ENCODE peak calls at places on chromosomes 12 and 14, in seven cellular contexts. One of them, this sample, is unnamed.

GRCh38 chr14:36271939-36272907 is 48.2 kb downstream of the MBIP start:
- DNase-seq in body of pancreas: no peak
- DNase-seq in amniotic stem cell: no peak
- DNase-seq in coronary artery: no peak
- DNase-seq in T-helper 2 cell: no peak
- DNase-seq in AG04449: no peak
- DNase-seq in kidney: no peak
- DNase-seq in this sample: no peak

GRCh38 chr12:57008113-57008687 is 1.9 kb upstream of the ZBTB39 start:
- DNase-seq in body of pancreas: no peak
- DNase-seq in amniotic stem cell: peak; percentile 22
- DNase-seq in coronary artery: no peak
- DNase-seq in T-helper 2 cell: no peak
- DNase-seq in AG04449: no peak
- DNase-seq in kidney: no peak
- DNase-seq in this sample: no peak

GRCh38 chr14:76551906-76552305 is 176.0 kb downstream of the ESRRB start:
- DNase-seq in body of pancreas: no peak
- DNase-seq in amniotic stem cell: no peak
- DNase-seq in coronary artery: no peak
- DNase-seq in T-helper 2 cell: no peak
- DNase-seq in AG04449: no peak
- DNase-seq in kidney: no peak
- DNase-seq in this sample: no peak

GRCh38 chr12:32034045-32034444 is 72.6 kb upstream of the BICD1 start:
- DNase-seq in body of pancreas: no peak
- DNase-seq in amniotic stem cell: no peak
- DNase-seq in coronary artery: no peak
- DNase-seq in T-helper 2 cell: no peak
- DNase-seq in AG04449: no peak
- DNase-seq in kidney: no peak
- DNase-seq in this sample: no peak

GRCh38 chr12:52442600-52443061 is 8.5 kb upstream of the KRT75 start:
- DNase-seq in body of pancreas: peak; percentile 48
- DNase-seq in amniotic stem cell: no peak
- DNase-seq in coronary artery: no peak
- DNase-seq in T-helper 2 cell: no peak
- DNase-seq in AG04449: peak; percentile 70
- DNase-seq in kidney: no peak
- DNase-seq in this sample: no peak

GRCh38 chr14:100839573-100840175 is 13.8 kb downstream of the MEG3 start:
- DNase-seq in body of pancreas: no peak
- DNase-seq in amniotic stem cell: no peak
- DNase-seq in coronary artery: no peak
- DNase-seq in T-helper 2 cell: no peak
- DNase-seq in AG04449: no peak
- DNase-seq in kidney: peak; percentile 59
- DNase-seq in this sample: no peak

GRCh38 chr12:82015623-82016347 is 256.6 kb upstream of the PPFIA2 start:
- DNase-seq in body of pancreas: no peak
- DNase-seq in amniotic stem cell: no peak
- DNase-seq in coronary artery: no peak
- DNase-seq in T-helper 2 cell: no peak
- DNase-seq in AG04449: no peak
- DNase-seq in kidney: no peak
- DNase-seq in this sample: no peak

GRCh38 chr12:15689751-15690191 is 99.4 kb downstream of the EPS8 start:
- DNase-seq in body of pancreas: no peak
- DNase-seq in amniotic stem cell: no peak
- DNase-seq in coronary artery: no peak
- DNase-seq in T-helper 2 cell: no peak
- DNase-seq in AG04449: no peak
- DNase-seq in kidney: no peak
- DNase-seq in this sample: no peak

GRCh38 chr14:93017341-93017797 is 94.4 kb downstream of the CHGA start:
- DNase-seq in body of pancreas: peak; percentile 72
- DNase-seq in amniotic stem cell: no peak
- DNase-seq in coronary artery: no peak
- DNase-seq in T-helper 2 cell: no peak
- DNase-seq in AG04449: no peak
- DNase-seq in kidney: no peak
- DNase-seq in this sample: no peak

GRCh38 chr12:12899530-12900380 is 8.4 kb downstream of the GPRC5A start:
- DNase-seq in body of pancreas: no peak
- DNase-seq in amniotic stem cell: peak; percentile 68
- DNase-seq in coronary artery: no peak
- DNase-seq in T-helper 2 cell: peak; percentile 8
- DNase-seq in AG04449: peak; percentile 86
- DNase-seq in kidney: no peak
- DNase-seq in this sample: no peak

GRCh38 chr14:105022276-105022670 is 1.4 kb upstream of the CDCA4 start:
- DNase-seq in body of pancreas: no peak
- DNase-seq in amniotic stem cell: no peak
- DNase-seq in coronary artery: no peak
- DNase-seq in T-helper 2 cell: no peak
- DNase-seq in AG04449: no peak
- DNase-seq in kidney: no peak
- DNase-seq in this sample: no peak

GRCh38 chr14:42965512-42965911 is 1358.8 kb downstream of the LRFN5 start:
- DNase-seq in body of pancreas: no peak
- DNase-seq in amniotic stem cell: no peak
- DNase-seq in coronary artery: no peak
- DNase-seq in T-helper 2 cell: no peak
- DNase-seq in AG04449: no peak
- DNase-seq in kidney: no peak
- DNase-seq in this sample: no peak

GRCh38 chr12:131755305-131756113 is 44.6 kb downstream of the SFSWAP start:
- DNase-seq in body of pancreas: no peak
- DNase-seq in amniotic stem cell: no peak
- DNase-seq in coronary artery: no peak
- DNase-seq in T-helper 2 cell: no peak
- DNase-seq in AG04449: no peak
- DNase-seq in kidney: no peak
- DNase-seq in this sample: no peak

GRCh38 chr14:68616255-68616902 is 176.5 kb downstream of the ZFP36L1 start:
- DNase-seq in body of pancreas: no peak
- DNase-seq in amniotic stem cell: no peak
- DNase-seq in coronary artery: no peak
- DNase-seq in T-helper 2 cell: no peak
- DNase-seq in AG04449: no peak
- DNase-seq in kidney: no peak
- DNase-seq in this sample: no peak

GRCh38 chr14:76937181-76938091 is 91.1 kb downstream of the IRF2BPL start:
- DNase-seq in body of pancreas: peak; percentile 39
- DNase-seq in amniotic stem cell: peak; percentile 61
- DNase-seq in coronary artery: peak; percentile 88
- DNase-seq in T-helper 2 cell: no peak
- DNase-seq in AG04449: no peak
- DNase-seq in kidney: no peak
- DNase-seq in this sample: no peak

GRCh38 chr12:109767456-109767855 is 53.8 kb downstream of the FAM222A start:
- DNase-seq in body of pancreas: no peak
- DNase-seq in amniotic stem cell: no peak
- DNase-seq in coronary artery: peak; percentile 21
- DNase-seq in T-helper 2 cell: no peak
- DNase-seq in AG04449: no peak
- DNase-seq in kidney: no peak
- DNase-seq in this sample: no peak

GRCh38 chr12:74317078-74317581 is 220.5 kb upstream of the ATXN7L3B start:
- DNase-seq in body of pancreas: peak; percentile 18
- DNase-seq in amniotic stem cell: no peak
- DNase-seq in coronary artery: no peak
- DNase-seq in T-helper 2 cell: no peak
- DNase-seq in AG04449: no peak
- DNase-seq in kidney: no peak
- DNase-seq in this sample: no peak

GRCh38 chr14:54776361-54777001 is 126.1 kb downstream of the GCH1 start:
- DNase-seq in body of pancreas: no peak
- DNase-seq in amniotic stem cell: peak; percentile 65
- DNase-seq in coronary artery: peak; percentile 77
- DNase-seq in T-helper 2 cell: peak; percentile 72
- DNase-seq in AG04449: no peak
- DNase-seq in kidney: peak; percentile 62
- DNase-seq in this sample: peak; percentile 5

GRCh38 chr12:66013224-66013623 is 117.3 kb downstream of the LLPH start:
- DNase-seq in body of pancreas: no peak
- DNase-seq in amniotic stem cell: no peak
- DNase-seq in coronary artery: no peak
- DNase-seq in T-helper 2 cell: no peak
- DNase-seq in AG04449: no peak
- DNase-seq in kidney: no peak
- DNase-seq in this sample: no peak

GRCh38 chr14:44788612-44789011 is 173.1 kb downstream of the KLHL28 start:
- DNase-seq in body of pancreas: no peak
- DNase-seq in amniotic stem cell: no peak
- DNase-seq in coronary artery: no peak
- DNase-seq in T-helper 2 cell: no peak
- DNase-seq in AG04449: no peak
- DNase-seq in kidney: no peak
- DNase-seq in this sample: no peak

GRCh38 chr14:57179273-57179672 is 89.4 kb downstream of the EXOC5 start:
- DNase-seq in body of pancreas: no peak
- DNase-seq in amniotic stem cell: no peak
- DNase-seq in coronary artery: no peak
- DNase-seq in T-helper 2 cell: no peak
- DNase-seq in AG04449: no peak
- DNase-seq in kidney: no peak
- DNase-seq in this sample: no peak

GRCh38 chr12:15231493-15231892 is 10.3 kb upstream of the RERG start:
- DNase-seq in body of pancreas: no peak
- DNase-seq in amniotic stem cell: no peak
- DNase-seq in coronary artery: no peak
- DNase-seq in T-helper 2 cell: no peak
- DNase-seq in AG04449: no peak
- DNase-seq in kidney: no peak
- DNase-seq in this sample: no peak

GRCh38 chr14:102371361-102371760 is 8.6 kb downstream of the TECPR2 start:
- DNase-seq in body of pancreas: no peak
- DNase-seq in amniotic stem cell: no peak
- DNase-seq in coronary artery: no peak
- DNase-seq in T-helper 2 cell: no peak
- DNase-seq in AG04449: no peak
- DNase-seq in kidney: no peak
- DNase-seq in this sample: no peak

This sample was measured in T-helper 9 cell.